ENCODE peak calls at places on chromosomes 11 and 22, in eight cellular contexts. Y, E, H, Z, T, P, S and K are unnamed samples.
A peak's percentile ranks its signal among the peaks of the same experiment; 100 is the strongest.

GRCh38 chr11:124174001-124174400 is 9.1 kb upstream of the OR10D3 start:
- DNase-seq in Y (no peak), E (no peak), H (peak; percentile 84), Z (no peak), T (peak; percentile 82), P (no peak), S (peak; percentile 19), K (no peak)

GRCh38 chr11:9760180-9760550 is 96.3 kb downstream of the SWAP70 start:
- DNase-seq in Y (no peak), E (no peak), H (peak; percentile 99), Z (no peak), T (peak; percentile 98), P (peak; percentile 66), S (no peak), K (no peak)

GRCh38 chr11:117391181-117391580 is 63.5 kb downstream of the CEP164 start:
- DNase-seq in Y (no peak), E (no peak), H (no peak), Z (no peak), T (no peak), P (no peak), S (no peak), K (no peak)

GRCh38 chr11:116162086-116162485 is 610.7 kb downstream of the BUD13 start:
- DNase-seq in Y (no peak), E (no peak), H (no peak), Z (no peak), T (no peak), P (no peak), S (no peak), K (no peak)

GRCh38 chr11:47433991-47434786 is 8.0 kb upstream of the PSMC3 start:
- DNase-seq in Y (no peak), E (no peak), H (peak; percentile 80), Z (no peak), T (peak; percentile 54), P (no peak), S (no peak), K (no peak)

GRCh38 chr22:23178512-23179254 is 1.6 kb upstream of the BCR start:
- DNase-seq in Y (peak; percentile 59), E (no peak), H (peak; percentile 48), Z (peak; percentile 64), T (peak; percentile 56), P (peak; percentile 82), S (peak; percentile 67), K (peak; percentile 79)

GRCh38 chr11:123943738-123944137 is at the start of gene OR6T1:
- DNase-seq in Y (no peak), E (no peak), H (no peak), Z (no peak), T (no peak), P (no peak), S (no peak), K (no peak)

GRCh38 chr11:121555172-121555571 is 102.4 kb upstream of the SORL1-AS1 start:
- DNase-seq in Y (no peak), E (no peak), H (no peak), Z (no peak), T (no peak), P (no peak), S (no peak), K (no peak)

GRCh38 chr11:8802263-8802662 is 108.7 kb upstream of the AKIP1 start:
- DNase-seq in Y (no peak), E (no peak), H (no peak), Z (no peak), T (no peak), P (no peak), S (no peak), K (no peak)

GRCh38 chr11:134501406-134502152 is 89.5 kb upstream of the B3GAT1 start:
- DNase-seq in Y (no peak), E (no peak), H (no peak), Z (no peak), T (no peak), P (no peak), S (no peak), K (no peak)

GRCh38 chr11:8833568-8834275 is 77.3 kb upstream of the AKIP1 start:
- DNase-seq in Y (no peak), E (no peak), H (peak; percentile 62), Z (no peak), T (no peak), P (no peak), S (no peak), K (no peak)

GRCh38 chr22:49783926-49784629 is 43.6 kb downstream of the BRD1 start:
- DNase-seq in Y (no peak), E (no peak), H (no peak), Z (no peak), T (no peak), P (peak; percentile 66), S (no peak), K (no peak)

GRCh38 chr22:45617948-45618347 is 53.7 kb upstream of the ATXN10 start:
- DNase-seq in Y (no peak), E (no peak), H (no peak), Z (no peak), T (no peak), P (no peak), S (no peak), K (no peak)

GRCh38 chr11:88494857-88495256 is 157.3 kb upstream of the CTSC start:
- DNase-seq in Y (no peak), E (no peak), H (no peak), Z (no peak), T (no peak), P (no peak), S (no peak), K (no peak)
- TF ChIP-seq CTCF in Y (no peak), E (no peak), H (no peak), Z (no peak), T (no peak), P (no peak), S (no peak), K (no peak)

GRCh38 chr11:45089251-45089650 is 57.2 kb upstream of the PRDM11 start:
- DNase-seq in Y (no peak), E (no peak), H (peak; percentile 84), Z (no peak), T (peak; percentile 99), P (peak; percentile 88), S (peak; percentile 50), K (no peak)
- TF ChIP-seq CTCF in Y (no peak), E (no peak), H (no peak), Z (no peak), T (no peak), P (no peak), S (no peak), K (no peak)

DNA sequence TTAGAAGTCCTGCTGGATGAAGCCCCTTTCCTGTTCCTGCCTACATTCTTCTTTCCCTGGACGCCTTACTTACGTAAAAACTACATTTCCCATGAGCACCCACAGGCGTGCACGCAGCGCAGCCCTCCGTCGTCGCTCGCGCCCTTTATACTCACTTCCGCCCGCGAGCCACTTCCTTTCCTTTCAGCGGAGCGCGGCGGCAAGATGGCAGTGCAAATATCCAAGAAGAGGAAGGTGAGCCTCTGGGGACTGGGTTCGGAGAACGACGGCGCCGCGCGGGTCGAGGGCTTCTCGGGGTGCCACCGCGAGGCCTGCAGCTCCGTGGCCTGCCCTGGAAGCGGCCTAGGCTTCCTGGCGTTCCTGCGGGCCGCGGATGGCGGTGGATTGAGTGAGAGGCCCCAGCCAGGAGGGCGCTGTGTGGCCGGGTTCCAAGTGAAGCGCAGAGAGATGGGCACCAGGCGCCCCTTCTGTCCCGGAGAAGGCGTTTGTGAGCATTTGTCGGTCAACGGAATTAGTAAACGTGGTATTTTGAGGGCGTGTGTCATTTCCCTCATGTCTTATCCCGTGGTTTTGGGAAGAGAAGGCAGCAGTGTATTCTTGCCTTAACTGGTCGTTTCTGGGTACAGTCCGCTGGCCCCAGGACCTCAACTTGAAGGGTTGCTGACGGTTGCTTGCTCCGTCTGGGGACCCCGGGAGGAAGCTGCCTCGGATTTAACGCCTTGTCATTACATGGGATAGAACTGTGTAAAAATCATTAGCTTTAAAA is at the start of gene RPS3:
- DNase-seq in Y (peak; percentile 92), E (peak; percentile 88), H (peak; percentile 92), Z (peak; percentile 83), T (peak; percentile 92), P (peak; percentile 92), S (peak; percentile 88), K (peak; percentile 95)
- TF ChIP-seq CTCF in Y (peak; percentile 29), E (no peak), H (peak; percentile 5), Z (peak; percentile 37), T (no peak), P (peak; percentile 36), S (no peak), K (peak; percentile 22)

GRCh38 chr22:42720263-42721044 is at the start of gene A4GALT:
- DNase-seq in Y (peak; percentile 23), E (no peak), H (no peak), Z (no peak), T (no peak), P (no peak), S (peak; percentile 13), K (peak; percentile 80)

GRCh38 chr22:42717197-42717967 is 3.3 kb downstream of the A4GALT start:
- DNase-seq in Y (peak; percentile 39), E (no peak), H (no peak), Z (no peak), T (no peak), P (no peak), S (no peak), K (peak; percentile 35)

GRCh38 chr22:42721045-42721434 is 370 bp upstream of the A4GALT start:
- DNase-seq in Y (peak; percentile 37), E (no peak), H (no peak), Z (no peak), T (no peak), P (no peak), S (no peak), K (no peak)

GRCh38 chr22:42719656-42720262 is 911 bp downstream of the A4GALT start:
- DNase-seq in Y (peak; percentile 39), E (no peak), H (no peak), Z (no peak), T (no peak), P (no peak), S (peak; percentile 20), K (peak; percentile 53)

GRCh38 chr22:42719133-42719532 is 1.5 kb downstream of the A4GALT start:
- DNase-seq in Y (peak; percentile 34), E (no peak), H (no peak), Z (no peak), T (no peak), P (no peak), S (no peak), K (no peak)
- TF ChIP-seq CTCF in Y (no peak), E (no peak), H (no peak), Z (peak; percentile 8), T (no peak), P (no peak), S (no peak), K (no peak)

GRCh38 chr11:107969219-107969618 is 39.5 kb upstream of the CUL5 start:
- DNase-seq in Y (no peak), E (no peak), H (no peak), Z (no peak), T (no peak), P (no peak), S (no peak), K (no peak)
- TF ChIP-seq CTCF in Y (no peak), E (no peak), H (no peak), Z (peak; percentile 12), T (no peak), P (no peak), S (no peak), K (no peak)